ENCODE peak calls at places on chromosomes 3 and 15, in ten cellular contexts. R is bronchial epithelial cell; Y is WERI-Rb-1; F is prostate gland; M is aorta; J is CD8-positive, alpha-beta memory T cell; I is Karpas-422; Q is psoas muscle; D is DND-41; O is astrocyte of the spinal cord. L is an unnamed sample.

GRCh38 chr3:45507820-45508317 is 86.7 kb upstream of the LIMD1 start:
- DNase-seq in Y (peak; percentile 63), Q (peak; percentile 35), D (peak; percentile 88), M (no peak), R (peak; percentile 48), F (no peak), O (peak; percentile 85), I (no peak), J (no peak), L (peak; percentile 14)

GRCh38 chr15:91302588-91303439 is 202.8 kb downstream of the SV2B start:
- DNase-seq in O (peak; percentile 66), F (peak; percentile 8), Q (no peak), I (peak; percentile 85), M (no peak), J (peak; percentile 48), Y (peak; percentile 39), D (peak; percentile 60), R (peak; percentile 54), L (peak; percentile 70)

GRCh38 chr3:113660901-113661300 is 35.5 kb downstream of the USF3 start:
- DNase-seq in D (no peak), F (no peak), O (peak; percentile 3), Y (no peak), M (no peak), J (no peak), Q (peak; percentile 23), R (no peak), I (no peak), L (no peak)

GRCh38 chr3:73010158-73010557 is 13.5 kb downstream of the PPP4R2 start:
- DNase-seq in Q (no peak), M (no peak), J (no peak), R (no peak), Y (no peak), O (no peak), D (no peak), I (no peak), F (no peak), L (no peak)

GRCh38 chr3:150407051-150407817 is 864 bp upstream of the TSC22D2 start:
- DNase-seq in D (no peak), I (peak; percentile 52), R (no peak), J (no peak), Y (no peak), O (no peak), F (no peak), M (no peak), Q (no peak), L (peak; percentile 47)

GRCh38 chr3:113079532-113079931 is 88.7 kb downstream of the GTPBP8 start:
- DNase-seq in I (no peak), D (no peak), O (no peak), Y (no peak), Q (no peak), R (no peak), M (no peak), J (no peak), F (no peak), L (no peak)

GRCh38 chr15:51692154-51692553 is 10.9 kb downstream of the SCG3 start:
- DNase-seq in J (no peak), M (no peak), F (no peak), Y (no peak), Q (no peak), I (no peak), O (no peak), D (no peak), R (no peak), L (no peak)

GRCh38 chr15:68484696-68485400 is 52.9 kb upstream of the ITGA11 start:
- DNase-seq in M (peak; percentile 80), R (no peak), O (peak; percentile 69), I (no peak), Y (no peak), J (no peak), F (no peak), D (no peak), Q (no peak), L (no peak)

GRCh38 chr15:85865070-85865684 is 70.5 kb upstream of the KLHL25 start:
- DNase-seq in I (peak; percentile 51), Y (peak; percentile 55), Q (peak; percentile 25), D (peak; percentile 31), O (peak; percentile 49), M (no peak), F (peak; percentile 16), J (no peak), R (peak; percentile 33), L (peak; percentile 52)

GRCh38 chr15:96422153-96422552 is 91.7 kb downstream of the NR2F2 start:
- DNase-seq in R (no peak), M (no peak), O (no peak), F (no peak), I (no peak), Y (no peak), D (no peak), Q (no peak), J (no peak), L (no peak)

GRCh38 chr15:31365655-31366127 is 39.1 kb downstream of the KLF13 start:
- DNase-seq in D (peak; percentile 85), O (peak; percentile 75), J (peak; percentile 88), R (peak; percentile 61), Y (peak; percentile 41), Q (peak; percentile 88), M (peak; percentile 91), F (peak; percentile 94), I (peak; percentile 84), L (peak; percentile 84)

DNA sequence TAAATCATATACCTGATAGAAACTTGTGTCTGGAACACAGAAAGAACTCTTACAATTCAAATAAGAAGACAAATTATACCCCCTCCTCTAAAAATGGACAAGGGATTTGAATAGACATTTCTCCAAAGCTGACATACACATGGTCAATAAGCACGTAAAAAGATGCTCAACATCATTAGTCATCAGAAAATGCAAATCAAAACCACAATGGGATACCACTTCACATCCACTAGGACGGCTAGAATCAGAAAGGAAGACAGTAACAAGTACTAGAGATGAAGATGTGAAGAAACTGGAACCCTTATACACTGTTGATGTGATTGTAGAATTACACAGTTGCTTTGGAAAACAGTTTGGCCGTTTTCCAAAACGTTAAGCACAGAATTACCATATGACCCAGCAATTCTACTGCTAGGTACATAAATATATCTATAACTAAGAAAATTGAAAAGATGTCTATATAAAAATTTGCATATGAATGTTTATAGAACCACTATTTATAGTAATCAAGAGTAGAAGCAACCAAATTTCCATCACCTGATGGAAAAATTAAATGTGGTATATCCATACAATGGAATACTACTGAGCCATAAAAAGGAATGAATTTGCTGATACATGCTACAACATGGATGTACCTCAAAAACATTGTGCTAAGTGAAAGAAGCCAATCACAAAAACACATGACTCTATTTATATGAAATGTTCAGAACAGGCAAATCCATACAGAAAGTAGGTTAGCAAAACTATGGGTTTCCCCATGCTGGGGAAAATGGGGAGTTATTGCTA is 60.8 kb downstream of the GREM1 start:
- DNase-seq in F (no peak), I (no peak), Q (no peak), R (no peak), M (no peak), O (no peak), J (no peak), D (no peak), Y (no peak), L (no peak)
- H3K4me3 ChIP-seq in F (no peak overlapping the region), I (no peak overlapping the region), Q (no peak overlapping the region), R (no peak overlapping the region), M (no peak overlapping the region), O (no peak overlapping the region), J (no peak overlapping the region), D (no peak overlapping the region), Y (no peak overlapping the region), L (no peak overlapping the region)

GRCh38 chr3:41598329-41598728 is 363.6 kb downstream of the ULK4 start:
- DNase-seq in F (no peak), J (no peak), D (no peak), O (no peak), Y (no peak), I (no peak), R (no peak), Q (no peak), M (no peak), L (no peak)
- H3K4me3 ChIP-seq in F (no peak overlapping the region), J (no peak overlapping the region), D (no peak overlapping the region), O (no peak overlapping the region), Y (no peak overlapping the region), I (no peak overlapping the region), R (no peak overlapping the region), Q (no peak overlapping the region), M (no peak overlapping the region), L (no peak overlapping the region)

GRCh38 chr15:63189955-63190691 is 717 bp downstream of the RAB8B start:
- DNase-seq in I (peak; percentile 57), F (no peak), Y (no peak), O (no peak), D (no peak), M (no peak), J (no peak), Q (no peak), R (peak; percentile 66), L (peak; percentile 38)

GRCh38 chr15:63192604-63193206 is 3.3 kb downstream of the RAB8B start:
- DNase-seq in Q (no peak), M (no peak), O (no peak), R (no peak), I (no peak), J (no peak), D (no peak), F (no peak), Y (no peak), L (no peak)

GRCh38 chr15:63194291-63194681 is 4.9 kb downstream of the RAB8B start:
- DNase-seq in Y (no peak), R (no peak), M (no peak), I (no peak), O (no peak), D (no peak), Q (no peak), J (no peak), F (no peak), L (no peak)

GRCh38 chr15:63190993-63191392 is 1.6 kb downstream of the RAB8B start:
- DNase-seq in Y (no peak), M (no peak), I (no peak), F (no peak), Q (no peak), J (no peak), O (no peak), R (no peak), D (no peak), L (no peak)

DNA sequence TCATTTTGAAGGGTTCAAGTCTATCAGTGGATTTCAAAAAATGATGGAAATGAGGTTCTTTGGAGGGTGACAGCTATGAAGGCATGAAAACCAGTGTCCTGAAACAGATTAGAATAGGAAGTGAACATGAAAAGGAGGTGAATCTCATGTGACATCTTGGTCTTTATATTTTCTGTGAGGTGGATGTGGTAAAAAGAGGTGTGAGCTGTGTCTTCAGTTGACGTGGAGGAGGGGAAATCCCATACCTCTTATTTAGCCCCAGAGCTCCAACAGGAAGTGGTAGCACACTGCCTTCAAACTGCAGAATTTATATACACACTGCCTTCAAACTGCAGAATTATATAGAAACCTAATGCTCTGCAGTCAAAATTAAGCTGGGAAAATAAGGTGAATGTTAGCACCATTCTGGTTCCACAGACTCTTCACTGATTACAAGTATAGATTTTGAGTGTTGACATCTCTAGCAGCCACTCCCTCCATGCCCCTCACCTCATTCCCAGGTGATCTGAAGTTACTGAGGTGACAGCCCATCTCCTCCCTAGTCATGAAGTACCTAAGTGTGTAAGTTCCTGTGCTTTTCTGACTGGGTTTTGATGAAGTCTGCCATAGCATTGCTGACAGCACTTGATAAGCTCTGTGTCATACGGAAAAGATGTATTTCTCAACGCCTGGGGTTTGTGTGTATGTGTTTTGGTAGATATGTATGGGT is 2.6 kb downstream of the RAB8B start:
- DNase-seq in D (peak; percentile 73), O (no peak), Y (no peak), J (peak; percentile 81), I (no peak), F (no peak), R (no peak), Q (no peak), M (no peak), L (no peak)
- H3K4me3 ChIP-seq in D (no peak overlapping the region), O (no peak overlapping the region), Y (no peak overlapping the region), J (peak overlapping the region; percentile 46), I (no peak overlapping the region), F (no peak overlapping the region), R (no peak overlapping the region), Q (no peak overlapping the region), M (no peak overlapping the region), L (no peak overlapping the region)

GRCh38 chr3:14783480-14784086 is 35.2 kb upstream of the FGD5 start:
- DNase-seq in D (no peak), J (no peak), O (no peak), Y (no peak), Q (no peak), M (no peak), F (no peak), I (no peak), R (no peak), L (no peak)
- H3K4me3 ChIP-seq in D (no peak overlapping the region), J (no peak overlapping the region), O (no peak overlapping the region), Y (no peak overlapping the region), Q (no peak overlapping the region), M (no peak overlapping the region), F (no peak overlapping the region), I (no peak overlapping the region), R (no peak overlapping the region), L (no peak overlapping the region)